ENCODE peak calls at places on chromosomes 2 and 18, in nine cellular contexts. P is PC-3; L is activated gamma-delta T cell treated with anti-CD3 and anti-CD28 coated beads, Interleukin-2, amount 50 U/mL, for 16 hours; D is AG08395; B is NCI-H345; Y is SK-MEL-5; R is GM04504; H is lower leg skin; U is ELR. O is an unnamed sample.

GRCh38 chr2:149098722-149099121 is 60.2 kb downstream of the LYPD6B start:
- DNase-seq in P (peak; percentile 62), L (no peak), D (peak; percentile 63), B (no peak), Y (no peak), R (peak; percentile 97), H (no peak), U (peak; percentile 54), O (peak; percentile 17)

GRCh38 chr2:230922951-230923717 is 1.9 kb downstream of the GPR55 start:
- DNase-seq in P (no peak), L (no peak), D (no peak), B (no peak), Y (no peak), R (no peak), H (peak; percentile 68), U (no peak), O (no peak)

GRCh38 chr2:172101707-172102158 is 967 bp downstream of the DLX2 start:
- DNase-seq in P (no peak), L (no peak), D (no peak), B (peak; percentile 33), Y (peak; percentile 17), R (no peak), H (peak; percentile 83), U (no peak), O (no peak)

GRCh38 chr2:158893474-158893873 is 75.0 kb upstream of the TANC1 start:
- DNase-seq in P (no peak), L (no peak), D (no peak), B (no peak), Y (no peak), R (no peak), H (no peak), U (no peak), O (no peak)

GRCh38 chr2:124884315-124884714 is 859.2 kb downstream of the CNTNAP5 start:
- DNase-seq in P (no peak), L (no peak), D (no peak), B (no peak), Y (no peak), R (no peak), H (no peak), U (no peak), O (no peak)

GRCh38 chr2:238997684-238998083 is 149.8 kb downstream of the TWIST2 start:
- DNase-seq in P (no peak), L (no peak), D (no peak), B (no peak), Y (no peak), R (no peak), H (peak; percentile 61), U (no peak), O (no peak)

GRCh38 chr2:128069769-128070168 is 21.2 kb upstream of the UGGT1 start:
- DNase-seq in P (peak; percentile 81), L (no peak), D (no peak), B (no peak), Y (no peak), R (no peak), H (no peak), U (no peak), O (no peak)

GRCh38 chr18:5284808-5285207 is 10.7 kb downstream of the ZBTB14 start:
- DNase-seq in P (no peak), L (no peak), D (no peak), B (no peak), Y (no peak), R (no peak), H (no peak), U (no peak), O (no peak)

GRCh38 chr2:8453904-8454302 is 228.0 kb upstream of the ID2 start:
- DNase-seq in P (peak; percentile 23), L (no peak), D (peak; percentile 25), B (no peak), Y (no peak), R (no peak), H (peak; percentile 84), U (no peak), O (no peak)

GRCh38 chr2:36338827-36339145 is 16.8 kb upstream of the CRIM1 start:
- DNase-seq in P (peak; percentile 79), L (no peak), D (peak; percentile 62), B (no peak), Y (no peak), R (no peak), H (no peak), U (peak; percentile 92), O (no peak)

GRCh38 chr18:33665630-33666029 is 87.6 kb downstream of the ASXL3 start:
- DNase-seq in P (no peak), L (no peak), D (no peak), B (no peak), Y (no peak), R (no peak), H (no peak), U (no peak), O (no peak)

GRCh38 chr18:31512203-31512764 is 14.3 kb downstream of the DSG2 start:
- DNase-seq in P (peak; percentile 67), L (no peak), D (no peak), B (no peak), Y (peak; percentile 76), R (peak; percentile 1), H (no peak), U (peak; percentile 48), O (no peak)

GRCh38 chr2:232926448-232927040 is 56.5 kb downstream of the SNORC start:
- DNase-seq in P (no peak), L (no peak), D (no peak), B (no peak), Y (no peak), R (no peak), H (no peak), U (no peak), O (no peak)

GRCh38 chr2:14756122-14756541 is 123.6 kb downstream of the LRATD1 start:
- DNase-seq in P (peak; percentile 28), L (no peak), D (peak; percentile 48), B (no peak), Y (no peak), R (no peak), H (no peak), U (peak; percentile 64), O (no peak)

GRCh38 chr2:219567791-219568361 is 3.5 kb downstream of the OBSL1 start:
- DNase-seq in P (no peak), L (no peak), D (no peak), B (no peak), Y (no peak), R (no peak), H (no peak), U (no peak), O (peak; percentile 3)

GRCh38 chr2:190505696-190506095 is 28.8 kb downstream of the NEMP2 start:
- DNase-seq in P (no peak), L (no peak), D (no peak), B (peak; percentile 64), Y (peak; percentile 82), R (no peak), H (no peak), U (no peak), O (no peak)

GRCh38 chr2:55500025-55500424 is 19.5 kb upstream of the CFAP36 start:
- DNase-seq in P (peak; percentile 74), L (no peak), D (peak; percentile 66), B (no peak), Y (peak; percentile 41), R (no peak), H (no peak), U (peak; percentile 80), O (no peak)

GRCh38 chr2:54482725-54483124 is 26.6 kb downstream of the SPTBN1 start:
- DNase-seq in P (peak; percentile 28), L (no peak), D (peak; percentile 82), B (no peak), Y (peak; percentile 60), R (peak; percentile 73), H (peak; percentile 88), U (peak; percentile 91), O (no peak)

GRCh38 chr2:168246483-168247340 is 683 bp downstream of the STK39 start:
- DNase-seq in P (peak; percentile 54), L (peak; percentile 62), D (peak; percentile 59), B (peak; percentile 47), Y (peak; percentile 40), R (peak; percentile 17), H (peak; percentile 89), U (peak; percentile 84), O (peak; percentile 52)

GRCh38 chr2:168208652-168209051 is 38.7 kb downstream of the STK39 start:
- DNase-seq in P (peak; percentile 25), L (no peak), D (no peak), B (no peak), Y (no peak), R (no peak), H (no peak), U (no peak), O (no peak)